ENCODE peak calls at places on chromosome 4, in four cellular contexts. One of them, this sample, is unnamed.

GRCh38 chr4:168863719-168864632 is 146.1 kb downstream of the CBR4 start:
- DNase-seq in tibial nerve: no peak
- DNase-seq in choroid plexus epithelial cell: no peak
- DNase-seq in cardiac muscle cell: no peak
- DNase-seq in this sample: no peak

GRCh38 chr4:6441758-6442157 is 30.7 kb downstream of the PPP2R2C start:
- DNase-seq in tibial nerve: no peak
- DNase-seq in choroid plexus epithelial cell: no peak
- DNase-seq in cardiac muscle cell: no peak
- DNase-seq in this sample: no peak

GRCh38 chr4:120977435-120977997 is 55.0 kb upstream of the PRDM5 start:
- DNase-seq in cardiac muscle cell: peak; percentile 73
- DNase-seq in tibial nerve: peak; percentile 7
- DNase-seq in choroid plexus epithelial cell: peak; percentile 86
- DNase-seq in this sample: peak; percentile 76

GRCh38 chr4:186781032-186781917 is 57.6 kb upstream of the FAT1 start:
- DNase-seq in cardiac muscle cell: peak; percentile 77
- DNase-seq in tibial nerve: no peak
- DNase-seq in choroid plexus epithelial cell: peak; percentile 87
- DNase-seq in this sample: peak; percentile 74

GRCh38 chr4:58081356-58081755 is 971.2 kb upstream of the IGFBP7 start:
- DNase-seq in tibial nerve: no peak
- DNase-seq in cardiac muscle cell: no peak
- DNase-seq in choroid plexus epithelial cell: no peak
- DNase-seq in this sample: no peak

GRCh38 chr4:17230727-17231126 is 281.2 kb downstream of the QDPR start:
- DNase-seq in choroid plexus epithelial cell: no peak
- DNase-seq in cardiac muscle cell: no peak
- DNase-seq in tibial nerve: no peak
- DNase-seq in this sample: no peak

GRCh38 chr4:73894021-73894420 is 24.8 kb downstream of the CXCL1 start:
- DNase-seq in choroid plexus epithelial cell: peak; percentile 68
- DNase-seq in tibial nerve: no peak
- DNase-seq in cardiac muscle cell: no peak
- DNase-seq in this sample: no peak

GRCh38 chr4:29770627-29771026 is 949.5 kb upstream of the PCDH7 start:
- DNase-seq in choroid plexus epithelial cell: no peak
- DNase-seq in tibial nerve: no peak
- DNase-seq in cardiac muscle cell: no peak
- DNase-seq in this sample: no peak

GRCh38 chr4:38281416-38282071 is 321.3 kb downstream of the PTTG2 start:
- DNase-seq in cardiac muscle cell: peak; percentile 64
- DNase-seq in choroid plexus epithelial cell: peak; percentile 63
- DNase-seq in tibial nerve: no peak
- DNase-seq in this sample: peak; percentile 64

GRCh38 chr4:168508683-168509082 is 11.8 kb downstream of the PALLD start:
- DNase-seq in cardiac muscle cell: no peak
- DNase-seq in choroid plexus epithelial cell: no peak
- DNase-seq in tibial nerve: no peak
- DNase-seq in this sample: no peak

GRCh38 chr4:1195894-1196401 is 23.6 kb upstream of the SPON2 start:
- DNase-seq in cardiac muscle cell: no peak
- DNase-seq in tibial nerve: no peak
- DNase-seq in choroid plexus epithelial cell: no peak
- DNase-seq in this sample: no peak

GRCh38 chr4:139861471-139861870 is 195.9 kb downstream of the MGST2 start:
- DNase-seq in cardiac muscle cell: no peak
- DNase-seq in choroid plexus epithelial cell: no peak
- DNase-seq in tibial nerve: no peak
- DNase-seq in this sample: no peak

GRCh38 chr4:109682875-109683274 is 20.4 kb downstream of the CASP6 start:
- DNase-seq in cardiac muscle cell: no peak
- DNase-seq in choroid plexus epithelial cell: no peak
- DNase-seq in tibial nerve: no peak
- DNase-seq in this sample: no peak

GRCh38 chr4:118058955-118059354 is 24.7 kb downstream of the NDST3 start:
- DNase-seq in tibial nerve: no peak
- DNase-seq in cardiac muscle cell: no peak
- DNase-seq in choroid plexus epithelial cell: no peak
- DNase-seq in this sample: no peak

GRCh38 chr4:180462116-180462515 is 1781.1 kb upstream of the TENM3 start:
- DNase-seq in choroid plexus epithelial cell: no peak
- DNase-seq in tibial nerve: no peak
- DNase-seq in cardiac muscle cell: no peak
- DNase-seq in this sample: no peak

GRCh38 chr4:14168919-14169318 is 541.4 kb upstream of the BOD1L1 start:
- DNase-seq in cardiac muscle cell: peak; percentile 75
- DNase-seq in tibial nerve: peak; percentile 49
- DNase-seq in choroid plexus epithelial cell: peak; percentile 83
- DNase-seq in this sample: peak; percentile 86

GRCh38 chr4:10808591-10808990 is 124.0 kb upstream of the CLNK start:
- DNase-seq in choroid plexus epithelial cell: peak; percentile 92
- DNase-seq in tibial nerve: no peak
- DNase-seq in cardiac muscle cell: peak; percentile 79
- DNase-seq in this sample: peak; percentile 73

DNA sequence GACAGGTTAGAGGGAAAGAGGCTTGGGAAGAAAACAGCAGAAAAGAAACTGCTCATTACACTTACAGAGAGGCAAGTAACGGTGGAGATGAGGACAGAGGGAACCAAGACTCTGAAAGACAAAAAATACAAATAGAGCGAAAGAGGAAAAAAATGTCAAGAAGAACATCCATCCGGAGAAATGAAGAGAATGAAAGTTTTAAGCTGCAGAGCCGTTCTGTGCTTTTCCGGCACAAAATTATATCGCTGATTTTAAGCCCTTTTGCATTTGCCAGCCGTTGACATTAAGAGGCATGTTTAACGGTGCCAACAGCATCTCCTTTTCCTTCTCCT is 236 bp downstream of the PCDH10 start:
- DNase-seq in choroid plexus epithelial cell: no peak
- DNase-seq in cardiac muscle cell: no peak
- DNase-seq in tibial nerve: no peak
- DNase-seq in this sample: no peak
- H3K4me3 ChIP-seq in choroid plexus epithelial cell: peak overlapping the region; percentile 64
- H3K4me3 ChIP-seq in cardiac muscle cell: peak overlapping the region; percentile 50
- H3K4me3 ChIP-seq in tibial nerve: peak overlapping the region; percentile 58
- H3K4me3 ChIP-seq in this sample: peak overlapping the region; percentile 70

GRCh38 chr4:184472540-184473264 is 1.6 kb downstream of the IRF2 start:
- DNase-seq in cardiac muscle cell: peak; percentile 76
- DNase-seq in choroid plexus epithelial cell: peak; percentile 60
- DNase-seq in tibial nerve: peak; percentile 53
- DNase-seq in this sample: peak; percentile 63

GRCh38 chr4:184473515-184474260 is 662 bp downstream of the IRF2 start:
- DNase-seq in choroid plexus epithelial cell: peak; percentile 52
- DNase-seq in cardiac muscle cell: peak; percentile 47
- DNase-seq in tibial nerve: no peak
- DNase-seq in this sample: peak; percentile 37

GRCh38 chr4:184473265-184473514 is 1.2 kb downstream of the IRF2 start:
- DNase-seq in cardiac muscle cell: no peak
- DNase-seq in tibial nerve: no peak
- DNase-seq in choroid plexus epithelial cell: no peak
- DNase-seq in this sample: no peak

GRCh38 chr4:184475096-184475461 is 729 bp upstream of the IRF2 start:
- DNase-seq in tibial nerve: peak; percentile 25
- DNase-seq in choroid plexus epithelial cell: peak; percentile 61
- DNase-seq in cardiac muscle cell: peak; percentile 65
- DNase-seq in this sample: peak; percentile 54

DNA sequence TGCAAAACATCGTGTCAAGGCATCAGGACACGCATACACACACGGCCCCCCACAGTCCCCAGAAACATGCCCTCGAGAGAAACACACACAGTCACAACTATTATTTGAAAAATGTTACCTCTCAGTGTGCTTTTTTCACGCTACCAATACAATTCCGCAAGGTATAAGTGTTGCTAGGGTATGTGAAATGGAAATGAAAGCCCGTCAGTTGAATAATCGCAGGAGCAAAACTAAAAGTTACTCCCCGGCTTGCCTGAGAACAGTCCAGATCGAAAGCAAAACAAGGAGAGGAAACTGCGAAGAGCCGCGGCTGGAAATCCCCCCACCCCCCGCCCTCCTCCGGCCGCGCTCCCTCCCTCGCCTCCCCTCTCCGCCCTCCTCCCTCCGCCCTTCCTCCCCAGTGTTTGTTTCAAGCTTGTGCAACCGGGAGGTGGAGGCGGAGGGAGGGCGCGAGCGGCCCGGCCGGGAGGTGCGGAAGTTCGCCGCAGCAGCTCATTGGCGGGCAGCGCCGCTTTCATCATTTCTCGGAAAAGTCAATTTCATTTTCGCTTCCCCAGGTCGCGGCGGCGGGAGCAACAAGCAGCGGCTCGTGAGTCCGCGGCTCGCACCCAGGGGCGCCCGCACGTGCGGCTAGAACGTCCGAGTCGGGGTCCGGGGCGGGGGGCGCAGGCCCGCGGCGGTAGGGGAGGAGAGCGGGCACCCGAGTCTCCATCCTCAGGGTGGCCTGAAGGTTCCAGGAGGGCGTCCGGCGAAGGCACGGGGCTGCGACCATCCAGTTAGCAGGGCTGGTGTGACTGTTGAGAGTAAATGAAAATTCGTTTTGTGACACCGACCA is at the start of gene IRF2:
- DNase-seq in choroid plexus epithelial cell: peak; percentile 99
- DNase-seq in cardiac muscle cell: peak; percentile 99
- DNase-seq in tibial nerve: peak; percentile 94
- DNase-seq in this sample: peak; percentile 98
- TF ChIP-seq CTCF in choroid plexus epithelial cell: no peak
- TF ChIP-seq CTCF in cardiac muscle cell: no peak
- TF ChIP-seq CTCF in tibial nerve: peak; percentile 60
- TF ChIP-seq CTCF in this sample: no peak

DNA sequence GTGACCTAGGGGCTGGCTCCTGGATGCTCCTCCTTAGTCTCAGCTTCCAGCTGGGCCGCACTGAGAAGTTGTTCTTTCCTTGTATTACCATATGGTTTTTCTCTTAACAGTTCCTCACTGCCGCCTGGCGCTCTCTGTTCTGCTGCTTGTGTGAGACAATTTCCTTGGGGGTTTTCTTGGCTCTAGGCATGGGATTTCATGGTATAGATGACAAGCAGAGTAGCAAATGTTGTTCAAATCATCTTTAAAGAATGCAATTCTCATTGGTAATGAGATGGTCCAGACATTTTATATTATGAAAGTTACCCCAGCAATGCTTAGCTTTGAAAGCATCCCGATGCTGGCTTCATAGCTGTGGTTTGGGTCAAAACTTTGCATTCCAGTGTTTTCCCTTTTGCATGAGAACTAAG is 37.6 kb downstream of the SEPTIN11 start:
- DNase-seq in tibial nerve: no peak
- DNase-seq in choroid plexus epithelial cell: peak; percentile 98
- DNase-seq in cardiac muscle cell: peak; percentile 97
- DNase-seq in this sample: peak; percentile 95
- H3K4me3 ChIP-seq in tibial nerve: no peak overlapping the region
- H3K4me3 ChIP-seq in choroid plexus epithelial cell: peak overlapping the region; percentile 34
- H3K4me3 ChIP-seq in cardiac muscle cell: no peak overlapping the region
- H3K4me3 ChIP-seq in this sample: peak overlapping the region; percentile 40

GRCh38 chr4:127236875-127237274 is 395.9 kb upstream of the INTU start:
- DNase-seq in cardiac muscle cell: no peak
- DNase-seq in choroid plexus epithelial cell: no peak
- DNase-seq in tibial nerve: no peak
- DNase-seq in this sample: no peak

GRCh38 chr4:127244515-127244914 is 388.2 kb upstream of the INTU start:
- DNase-seq in tibial nerve: no peak
- DNase-seq in cardiac muscle cell: peak; percentile 15
- DNase-seq in choroid plexus epithelial cell: no peak
- DNase-seq in this sample: peak; percentile 3

GRCh38 chr4:127239902-127240575 is 392.7 kb upstream of the INTU start:
- DNase-seq in choroid plexus epithelial cell: no peak
- DNase-seq in tibial nerve: no peak
- DNase-seq in cardiac muscle cell: no peak
- DNase-seq in this sample: no peak

GRCh38 chr4:127240721-127241120 is 392.0 kb upstream of the INTU start:
- DNase-seq in choroid plexus epithelial cell: no peak
- DNase-seq in tibial nerve: no peak
- DNase-seq in cardiac muscle cell: no peak
- DNase-seq in this sample: no peak
- TF ChIP-seq CTCF in choroid plexus epithelial cell: no peak
- TF ChIP-seq CTCF in tibial nerve: no peak
- TF ChIP-seq CTCF in cardiac muscle cell: no peak
- TF ChIP-seq CTCF in this sample: no peak

GRCh38 chr4:181957088-181957487 is 286.1 kb upstream of the TENM3 start:
- DNase-seq in tibial nerve: no peak
- DNase-seq in cardiac muscle cell: peak; percentile 62
- DNase-seq in choroid plexus epithelial cell: peak; percentile 91
- DNase-seq in this sample: peak; percentile 58
- H3K4me3 ChIP-seq in tibial nerve: no peak overlapping the region
- H3K4me3 ChIP-seq in cardiac muscle cell: no peak overlapping the region
- H3K4me3 ChIP-seq in choroid plexus epithelial cell: no peak overlapping the region
- H3K4me3 ChIP-seq in this sample: no peak overlapping the region